ENCODE peak calls at places on chromosome 11, in five cellular contexts. B is AG10803, J is left ventricle myocardium inferior, E is MM.1S, U is foreskin fibroblast. Y is an unnamed sample.

GRCh38 chr11:12531681-12532080 is 142.5 kb upstream of the TEAD1 start:
- DNase-seq in J (no peak), B (no peak), U (no peak), E (no peak), Y (no peak)

GRCh38 chr11:67436459-67437081 is 912 bp downstream of the PTPRCAP start:
- DNase-seq in J (no peak), U (peak), E (no peak), B (no peak), Y (peak)

GRCh38 chr11:9735919-9736318 is 72.0 kb downstream of the SWAP70 start:
- DNase-seq in J (no peak), U (no peak), E (no peak), B (no peak), Y (no peak)

GRCh38 chr11:79189604-79190003 is 251.2 kb downstream of the TENM4 start:
- DNase-seq in E (no peak), J (no peak), U (no peak), B (no peak), Y (no peak)

GRCh38 chr11:120129570-120129969 is 8.3 kb downstream of the TRIM29 start:
- DNase-seq in U (no peak), E (no peak), B (no peak), J (peak), Y (no peak)

GRCh38 chr11:72652871-72653615 is 21.2 kb downstream of the PDE2A start:
- DNase-seq in E (no peak), U (no peak), B (no peak), J (no peak), Y (peak)

GRCh38 chr11:30984442-30984816 is 385.1 kb downstream of the DCDC1 start:
- DNase-seq in E (no peak), J (no peak), U (peak), B (peak), Y (no peak)

GRCh38 chr11:20474176-20474950 is 86.8 kb downstream of the PRMT3 start:
- DNase-seq in E (no peak), J (peak), U (no peak), B (no peak), Y (no peak)

GRCh38 chr11:92510591-92510990 is 286.0 kb downstream of the FAT3 start:
- DNase-seq in E (no peak), J (no peak), U (no peak), B (no peak), Y (no peak)

GRCh38 chr11:100004541-100004940 is 682.5 kb upstream of the ARHGAP42 start:
- DNase-seq in J (no peak), E (no peak), B (no peak), U (no peak), Y (no peak)
- H3K4me3 ChIP-seq in J (no peak), E (no peak), B (no peak), U (no peak), Y (no peak)

DNA sequence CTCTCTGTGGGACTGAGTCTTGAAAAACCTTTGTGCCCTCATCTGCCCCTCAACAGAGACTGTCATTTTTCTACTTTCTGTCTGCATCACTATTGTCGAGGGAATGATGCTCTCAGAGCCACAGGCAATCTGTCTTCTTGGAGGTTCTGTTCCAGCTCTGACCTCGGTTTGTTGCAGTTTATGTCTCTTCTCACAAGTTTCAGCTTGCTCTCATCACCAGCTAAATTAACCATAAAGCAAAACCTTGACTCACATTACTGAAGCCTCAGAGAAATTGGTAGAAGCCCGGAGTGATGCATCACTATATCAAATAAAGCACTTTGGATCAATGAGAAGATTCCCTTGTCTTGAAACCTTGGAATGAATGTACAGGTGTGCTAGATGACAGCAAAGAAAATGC is 60.6 kb upstream of the BLID start:
- DNase-seq in J (no peak), B (no peak), E (no peak), U (no peak), Y (no peak)
- H3K4me3 ChIP-seq in J (no peak), B (no peak), E (no peak), U (peak), Y (no peak)

GRCh38 chr11:369336-370018 is at the start of gene B4GALNT4:
- DNase-seq in J (peak), U (peak), E (no peak), B (no peak), Y (no peak)
- H3K4me3 ChIP-seq in J (peak), U (peak), E (no peak), B (peak), Y (peak)

GRCh38 chr11:125261471-125262087 is 97.0 kb downstream of the PKNOX2 start:
- DNase-seq in J (no peak), U (peak), E (no peak), B (no peak), Y (no peak)

GRCh38 chr11:125262194-125262824 is 97.8 kb downstream of the PKNOX2 start:
- DNase-seq in J (no peak), U (no peak), B (no peak), E (no peak), Y (no peak)

GRCh38 chr11:125264091-125265022 is 99.8 kb downstream of the PKNOX2 start:
- DNase-seq in U (no peak), E (no peak), J (no peak), B (no peak), Y (no peak)

GRCh38 chr11:125262825-125263218 is 98.3 kb downstream of the PKNOX2 start:
- DNase-seq in U (peak), B (peak), J (no peak), E (no peak), Y (no peak)

DNA sequence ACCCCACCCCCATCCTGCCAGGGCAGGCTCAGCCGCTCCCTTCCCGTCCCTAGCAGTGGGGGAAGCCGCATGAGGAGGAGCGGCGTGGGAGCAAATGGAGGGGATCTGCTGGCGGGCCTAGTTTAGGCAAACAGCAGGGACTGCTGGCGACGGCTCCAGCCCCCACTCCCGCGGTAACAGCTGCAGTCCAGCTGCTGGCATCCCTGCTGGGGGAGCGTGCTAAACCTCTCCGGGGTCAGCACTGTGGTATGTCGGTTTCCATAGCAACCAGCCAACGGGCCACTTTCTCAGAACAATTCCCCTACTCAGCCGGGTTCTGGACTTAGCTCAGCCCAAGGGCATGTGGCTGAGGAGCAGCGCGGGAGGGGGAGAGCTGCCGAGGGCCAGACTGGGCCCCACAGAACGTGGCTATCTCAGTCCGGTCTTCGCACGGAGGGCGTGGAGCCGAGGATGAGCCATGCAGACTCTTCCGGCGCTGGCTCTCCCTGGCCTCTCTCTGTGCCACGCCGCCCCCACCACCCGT is 98.8 kb downstream of the PKNOX2 start:
- DNase-seq in B (peak), U (peak), J (peak), E (no peak), Y (no peak)
- H3K4me3 ChIP-seq in B (no peak), U (no peak), J (peak), E (no peak), Y (no peak)

GRCh38 chr11:118912742-118913410 is 12.8 kb downstream of the BCL9L start:
- DNase-seq in B (no peak), U (peak), J (no peak), E (no peak), Y (no peak)

GRCh38 chr11:118909619-118910308 is 16.0 kb downstream of the BCL9L start:
- DNase-seq in J (no peak), U (peak), B (peak), E (no peak), Y (no peak)

GRCh38 chr11:118911880-118912741 is 13.6 kb downstream of the BCL9L start:
- DNase-seq in B (peak), E (no peak), J (peak), U (peak), Y (no peak)

GRCh38 chr11:118910309-118911112 is 15.2 kb downstream of the BCL9L start:
- DNase-seq in E (no peak), B (peak), J (peak), U (peak), Y (no peak)

DNA sequence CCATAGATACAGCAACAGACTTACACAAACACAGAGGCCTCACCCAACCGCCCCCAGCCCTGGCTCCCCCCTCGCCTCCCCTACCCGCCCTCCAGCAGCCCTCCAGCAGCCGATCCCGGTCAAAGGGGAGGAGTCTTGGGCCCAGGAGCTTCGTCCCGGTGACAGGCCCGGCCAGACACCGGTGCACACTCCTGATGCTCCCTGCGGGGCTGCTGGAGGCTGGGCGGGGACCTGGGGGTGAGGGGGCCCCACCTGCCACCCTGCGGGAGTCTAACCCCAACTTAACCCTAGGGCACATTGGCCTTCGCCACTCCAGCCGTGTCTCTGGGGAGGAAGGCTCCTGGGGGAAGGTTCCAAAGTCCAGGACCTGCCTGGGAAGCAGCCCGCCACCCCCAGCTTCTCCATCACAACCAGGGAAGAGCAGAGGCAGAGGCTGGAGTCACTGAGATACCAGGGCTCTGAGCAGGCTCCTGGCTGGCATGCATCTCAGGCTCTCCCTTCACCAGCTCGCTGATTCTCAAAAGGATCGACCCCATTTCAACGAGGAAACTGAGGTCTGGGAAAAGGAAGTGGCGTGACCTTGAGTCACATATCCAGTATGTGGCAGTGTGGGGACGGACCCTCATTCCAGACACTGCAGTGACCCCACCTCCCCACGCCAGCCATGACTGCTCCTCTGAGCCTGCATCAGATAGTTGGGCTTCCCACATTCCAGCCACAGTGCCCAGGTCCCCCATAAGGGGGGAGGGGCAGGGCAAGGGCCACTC is 14.4 kb downstream of the BCL9L start:
- DNase-seq in J (no peak), U (peak), E (no peak), B (peak), Y (no peak)
- H3K4me3 ChIP-seq in J (peak), U (peak), E (no peak), B (peak), Y (no peak)

DNA sequence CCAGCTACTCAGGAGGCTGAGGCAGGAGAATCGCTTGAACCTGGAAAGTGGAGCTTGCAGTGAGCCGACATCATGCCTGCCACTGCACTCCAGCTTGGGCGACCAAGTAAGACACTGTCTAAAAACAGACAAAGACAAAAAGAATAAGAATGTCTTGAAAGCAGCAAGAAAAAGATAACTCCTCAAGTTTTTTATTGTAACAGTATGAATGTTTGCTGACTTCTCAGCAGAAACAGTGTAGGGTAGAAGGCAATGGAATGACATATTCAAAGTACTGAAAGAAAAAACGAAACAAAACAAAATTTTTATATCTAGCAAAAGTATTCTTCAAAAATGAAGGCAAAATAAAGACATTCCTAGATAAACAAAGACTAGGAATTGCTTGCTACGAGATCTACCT is 76.9 kb downstream of the PACS1 start:
- DNase-seq in U (no peak), B (no peak), E (no peak), J (no peak), Y (no peak)
- H3K4me3 ChIP-seq in U (no peak), B (no peak), E (no peak), J (no peak), Y (no peak)